ENCODE peak calls at places on chromosomes 16 and 17, in four cellular contexts. T, Q, L and S are unnamed samples.

GRCh38 chr16:87297918-87298631 is 19.1 kb downstream of the C16orf95 start:
- DNase-seq in T (no peak), Q (no peak), L (no peak), S (peak; percentile 55)

GRCh38 chr17:65441053-65441635 is 120.3 kb downstream of the AXIN2 start:
- DNase-seq in T (no peak), Q (no peak), L (no peak), S (no peak)

GRCh38 chr16:89581861-89582563 is 6.5 kb downstream of the CPNE7 start:
- DNase-seq in T (peak; percentile 83), Q (no peak), L (peak; percentile 43), S (no peak)

GRCh38 chr16:60137891-60138290 is 1403.8 kb upstream of the GOT2 start:
- DNase-seq in T (no peak), Q (no peak), L (no peak), S (no peak)

GRCh38 chr16:2365895-2366294 is 25.4 kb upstream of the ABCA3 start:
- DNase-seq in T (no peak), Q (no peak), L (no peak), S (no peak)

GRCh38 chr17:564526-564925 is 150.1 kb downstream of the VPS53 start:
- DNase-seq in T (no peak), Q (no peak), L (no peak), S (no peak)

GRCh38 chr16:57314161-57314785 is 29.8 kb upstream of the PLLP start:
- DNase-seq in T (no peak), Q (no peak), L (no peak), S (no peak)

GRCh38 chr17:61805399-61805798 is 57.9 kb downstream of the BRIP1 start:
- DNase-seq in T (no peak), Q (no peak), L (no peak), S (no peak)

GRCh38 chr17:7404737-7405412 is 978 bp upstream of the TMEM256 start:
- DNase-seq in T (peak; percentile 72), Q (no peak), L (no peak), S (no peak)

GRCh38 chr17:2949469-2950044 is 113.8 kb downstream of the OR1D5 start:
- DNase-seq in T (no peak), Q (no peak), L (peak; percentile 78), S (no peak)

GRCh38 chr17:81392909-81393654 is 2.2 kb upstream of the BAHCC1 start:
- DNase-seq in T (no peak), Q (no peak), L (no peak), S (no peak)

GRCh38 chr17:21025446-21025845 is 17.4 kb downstream of the USP22 start:
- DNase-seq in T (no peak), Q (no peak), L (no peak), S (no peak)

GRCh38 chr16:4678596-4678995 is 14.8 kb upstream of the NUDT16L1 start:
- DNase-seq in T (no peak), Q (no peak), L (no peak), S (no peak)

GRCh38 chr17:57338257-57338919 is 82.1 kb downstream of the MSI2 start:
- DNase-seq in T (no peak), Q (no peak), L (no peak), S (no peak)

GRCh38 chr16:50998411-50998810 is 152.7 kb downstream of the SALL1 start:
- DNase-seq in T (no peak), Q (no peak), L (no peak), S (no peak)

GRCh38 chr16:67246081-67246944 is 968 bp downstream of the FHOD1 start:
- DNase-seq in T (peak; percentile 77), Q (peak; percentile 72), L (peak; percentile 94), S (peak; percentile 87)

GRCh38 chr17:4498461-4499397 is at the start of gene SPNS2:
- DNase-seq in T (peak; percentile 83), Q (peak; percentile 45), L (peak; percentile 68), S (no peak)

GRCh38 chr16:5042574-5043171 is 8.9 kb upstream of the NAGPA start:
- DNase-seq in T (no peak), Q (no peak), L (no peak), S (no peak)

GRCh38 chr17:70521821-70522256 is 352.5 kb downstream of the KCNJ2 start:
- DNase-seq in T (peak; percentile 57), Q (peak; percentile 50), L (peak; percentile 25), S (no peak)

GRCh38 chr16:69112285-69113129 is 7.1 kb downstream of the HAS3 start:
- DNase-seq in T (peak; percentile 75), Q (no peak), L (peak; percentile 64), S (no peak)

GRCh38 chr17:17325816-17326215 is 22.6 kb downstream of the NT5M start:
- DNase-seq in T (no peak), Q (no peak), L (no peak), S (no peak)

GRCh38 chr17:6269474-6269873 is 165.4 kb downstream of the AIPL1 start:
- DNase-seq in T (peak; percentile 40), Q (no peak), L (peak; percentile 10), S (no peak)

GRCh38 chr17:19718613-19719364 is 2.4 kb upstream of the SLC47A2 start:
- DNase-seq in T (no peak), Q (no peak), L (no peak), S (no peak)

GRCh38 chr17:507441-507840 is 154.8 kb upstream of the RPH3AL start:
- DNase-seq in T (no peak), Q (no peak), L (no peak), S (no peak)

GRCh38 chr16:3007059-3007956 is 5.4 kb upstream of the CLDN9 start:
- DNase-seq in T (peak; percentile 64), Q (no peak), L (peak; percentile 79), S (no peak)

GRCh38 chr16:16083421-16084156 is 134.2 kb downstream of the ABCC1 start:
- DNase-seq in T (no peak), Q (no peak), L (no peak), S (no peak)

GRCh38 chr16:4160663-4161436 is 44.6 kb upstream of the ADCY9 start:
- DNase-seq in T (no peak), Q (no peak), L (no peak), S (no peak)

GRCh38 chr16:8936421-8936820 is 27.3 kb downstream of the USP7 start:
- DNase-seq in T (peak; percentile 48), Q (no peak), L (peak; percentile 66), S (peak; percentile 61)

GRCh38 chr17:82876602-82877391 is 37.0 kb upstream of the ZNF750 start:
- DNase-seq in T (peak; percentile 60), Q (peak; percentile 87), L (peak; percentile 78), S (no peak)

DNA sequence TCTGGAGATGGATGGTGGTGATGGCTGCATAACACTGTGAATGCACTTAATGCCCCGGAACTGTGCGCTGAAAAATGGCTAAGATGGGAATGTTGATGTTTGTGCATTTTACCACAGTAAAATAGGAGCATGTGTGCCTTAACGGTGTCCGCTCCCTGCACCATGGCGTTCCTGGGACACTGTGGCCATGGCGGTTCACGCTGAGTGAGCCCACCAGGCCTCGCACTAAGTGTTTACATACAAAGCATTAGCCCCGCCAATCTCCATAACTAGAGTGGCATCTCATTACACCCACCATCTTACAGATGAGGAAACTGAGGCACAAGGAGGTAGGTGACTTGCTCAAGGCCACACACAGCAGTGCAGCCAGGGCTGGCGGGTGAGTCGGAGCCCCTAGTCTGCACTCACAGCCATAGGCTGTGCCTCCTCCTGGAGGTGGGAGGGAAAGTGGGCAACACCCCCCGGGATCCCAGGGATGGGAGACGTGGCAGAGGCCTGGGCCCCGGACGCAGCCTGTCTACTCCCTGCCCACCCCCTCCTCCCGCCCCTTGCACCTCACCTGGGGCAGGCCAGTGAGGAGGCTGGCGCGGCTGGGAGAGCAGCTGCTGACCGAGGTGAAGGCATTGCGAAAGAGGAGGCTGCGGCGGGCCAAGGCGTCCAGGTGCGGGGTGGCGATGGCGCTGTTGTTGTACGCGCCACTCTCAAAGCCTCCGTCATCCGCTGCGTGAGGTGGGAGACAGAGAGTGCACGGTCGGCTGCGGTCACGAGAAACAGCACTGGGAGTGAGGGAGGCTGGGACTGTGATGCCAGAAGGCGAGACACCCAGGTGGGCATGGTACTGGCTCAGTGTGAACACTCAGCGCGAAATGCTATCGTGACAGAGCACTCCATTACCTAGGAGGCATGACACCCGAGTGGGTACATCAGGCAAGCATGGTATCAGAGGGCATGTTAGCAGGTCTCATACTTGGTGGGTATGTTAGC is 3.4 kb downstream of the SGSH start:
- DNase-seq in T (no peak), Q (no peak), L (no peak), S (no peak)
- H3K27ac ChIP-seq in T (no peak overlapping the region), Q (no peak overlapping the region), L (no peak overlapping the region), S (no peak overlapping the region)

GRCh38 chr17:50682938-50683337 is 24.8 kb downstream of the ANKRD40 start:
- DNase-seq in T (no peak), Q (no peak), L (no peak), S (no peak)

GRCh38 chr17:50682441-50682840 is 25.3 kb downstream of the ANKRD40 start:
- DNase-seq in T (no peak), Q (no peak), L (no peak), S (no peak)

GRCh38 chr17:50684612-50685333 is 22.9 kb downstream of the ANKRD40 start:
- DNase-seq in T (peak; percentile 88), Q (no peak), L (peak; percentile 83), S (no peak)

GRCh38 chr17:50684288-50684611 is 23.5 kb downstream of the ANKRD40 start:
- DNase-seq in T (no peak), Q (no peak), L (no peak), S (no peak)

DNA sequence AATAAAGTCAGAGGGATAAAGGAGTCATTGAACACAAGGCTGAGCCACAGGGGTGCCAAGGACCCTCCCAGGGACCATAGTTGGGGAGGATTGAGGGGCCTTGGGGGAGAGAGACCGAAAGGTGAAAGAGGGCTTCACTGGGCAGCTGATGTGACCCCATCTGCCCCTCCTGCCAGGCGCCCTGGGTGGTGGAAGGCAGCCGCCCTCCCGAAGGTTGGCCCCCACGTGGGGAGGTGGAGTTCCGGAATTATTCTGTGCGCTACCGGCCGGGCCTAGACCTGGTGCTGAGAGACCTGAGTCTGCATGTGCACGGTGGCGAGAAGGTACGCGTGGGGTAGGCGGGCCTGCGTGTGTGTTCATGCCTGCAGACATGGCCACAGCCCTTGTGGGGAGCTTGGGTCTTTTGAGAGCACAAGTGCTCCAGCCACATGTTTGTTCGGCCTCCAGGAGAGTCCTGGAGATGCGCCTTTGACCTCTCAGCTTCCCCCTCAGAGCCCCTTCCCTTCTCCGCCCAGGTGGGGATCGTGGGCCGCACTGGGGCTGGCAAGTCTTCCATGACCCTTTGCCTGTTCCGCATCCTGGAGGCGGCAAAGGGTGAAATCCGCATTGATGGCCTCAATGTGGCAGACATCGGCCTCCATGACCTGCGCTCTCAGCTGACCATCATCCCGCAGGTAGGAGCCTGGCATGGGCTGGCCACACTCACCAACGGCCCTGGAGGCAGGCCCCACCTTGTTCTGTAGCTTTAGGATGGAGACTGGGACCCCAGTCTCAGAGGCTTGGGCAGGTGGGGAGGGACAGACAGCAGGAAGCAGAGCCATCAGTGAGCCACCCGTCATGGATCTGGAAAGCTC is 24.1 kb downstream of the ANKRD40 start:
- DNase-seq in T (no peak), Q (no peak), L (no peak), S (no peak)
- H3K27ac ChIP-seq in T (peak overlapping the region; percentile 70), Q (no peak overlapping the region), L (peak overlapping the region; percentile 88), S (no peak overlapping the region)

GRCh38 chr16:85642762-85643281 is 29.7 kb downstream of the GSE1 start:
- DNase-seq in T (no peak), Q (no peak), L (no peak), S (no peak)
- H3K27ac ChIP-seq in T (no peak overlapping the region), Q (no peak overlapping the region), L (peak overlapping the region; percentile 69), S (no peak overlapping the region)

GRCh38 chr17:68759002-68759342 is 157.8 kb upstream of the FAM20A start:
- DNase-seq in T (no peak), Q (no peak), L (no peak), S (no peak)
- H3K27ac ChIP-seq in T (peak overlapping the region; percentile 85), Q (peak overlapping the region; percentile 69), L (peak overlapping the region; percentile 66), S (no peak overlapping the region)

GRCh38 chr16:844638-845348 is 44.3 kb upstream of the GNG13 start:
- DNase-seq in T (no peak), Q (no peak), L (no peak), S (no peak)
- H3K27ac ChIP-seq in T (no peak overlapping the region), Q (no peak overlapping the region), L (no peak overlapping the region), S (no peak overlapping the region)

GRCh38 chr16:85137323-85138072 is 25.2 kb upstream of the CIBAR2 start:
- DNase-seq in T (peak; percentile 95), Q (peak; percentile 94), L (peak; percentile 85), S (no peak)
- H3K27ac ChIP-seq in T (peak overlapping the region; percentile 72), Q (peak overlapping the region; percentile 72), L (peak overlapping the region; percentile 78), S (no peak overlapping the region)